ENCODE peak calls at places on chromosome 5, in four cellular contexts. Z, D, O and S are unnamed samples. For H3K9me2, the result is how much of the 10 kb centered on the place peaks cover.

GRCh38 chr5:134410822-134411221 is 859 bp downstream of the CDKN2AIPNL start:
- DNase-seq in Z (peak), D (no peak), O (no peak), S (no peak)

GRCh38 chr5:112415552-112415951 is 3.5 kb downstream of the EPB41L4A start:
- DNase-seq in Z (no peak), D (no peak), O (no peak), S (no peak)

GRCh38 chr5:37249820-37250175 is 622 bp upstream of the CPLANE1 start:
- DNase-seq in Z (no peak), D (no peak), O (no peak), S (no peak)

GRCh38 chr5:113271015-113271414 is 163.8 kb downstream of the TSSK1B start:
- DNase-seq in Z (no peak), D (no peak), O (no peak), S (no peak)

GRCh38 chr5:155773680-155774079 is 553.3 kb upstream of the SGCD start:
- DNase-seq in Z (no peak), D (no peak), O (no peak), S (no peak)

GRCh38 chr5:170361600-170361999 is 27.6 kb downstream of the KCNMB1 start:
- DNase-seq in Z (no peak), D (no peak), O (peak), S (no peak)

GRCh38 chr5:14039063-14039462 is 94.6 kb upstream of the DNAH5 start:
- DNase-seq in Z (no peak), D (peak), O (no peak), S (no peak)

GRCh38 chr5:140293091-140293996 is 9.6 kb downstream of the PFDN1 start:
- DNase-seq in Z (no peak), D (no peak), O (no peak), S (no peak)

GRCh38 chr5:16913840-16914435 is 22.1 kb downstream of the MYO10 start:
- DNase-seq in Z (no peak), D (no peak), O (no peak), S (no peak)

GRCh38 chr5:171596391-171596878 is 177.0 kb downstream of the FGF18 start:
- DNase-seq in Z (no peak), D (peak), O (peak), S (no peak)

GRCh38 chr5:59543826-59544442 is 349.6 kb downstream of the PDE4D start:
- DNase-seq in Z (no peak), D (no peak), O (peak), S (no peak)

GRCh38 chr5:59536875-59537274 is 356.7 kb downstream of the PDE4D start:
- DNase-seq in Z (no peak), D (no peak), O (no peak), S (no peak)

GRCh38 chr5:59538080-59538479 is 355.4 kb downstream of the PDE4D start:
- DNase-seq in Z (no peak), D (no peak), O (no peak), S (no peak)

GRCh38 chr5:59542841-59543825 is 350.4 kb downstream of the PDE4D start:
- DNase-seq in Z (no peak), D (no peak), O (no peak), S (peak)

DNA sequence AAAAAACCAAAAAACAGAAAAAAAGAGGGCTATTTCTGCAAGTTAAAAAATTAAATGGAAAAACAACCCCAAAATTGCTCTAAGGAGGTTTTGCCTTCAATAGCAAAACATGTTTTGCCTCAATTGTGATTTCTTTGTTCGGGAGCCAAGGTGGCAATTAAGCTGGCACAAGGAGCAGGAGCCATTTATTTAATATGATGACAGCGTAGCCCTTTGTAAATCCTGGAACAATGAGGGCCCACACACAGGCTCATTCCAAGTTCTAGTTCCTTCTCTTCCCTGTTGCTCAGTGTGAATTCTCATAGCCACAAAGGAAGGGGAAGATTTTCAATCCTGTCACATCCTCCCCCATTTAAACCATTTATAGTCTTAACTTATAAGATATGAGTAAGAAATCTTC is 353.2 kb downstream of the PDE4D start:
- DNase-seq in Z (no peak), D (no peak), O (peak), S (no peak)
- H3K9me2 ChIP-seq in Z (under half), D (under half), O (under half), S (under half)

GRCh38 chr5:116778611-116779010 is 204.0 kb upstream of the SEMA6A start:
- DNase-seq in Z (no peak), D (no peak), O (peak), S (no peak)
- H3K9me2 ChIP-seq in Z (under half), D (under half), O (under half), S (under half)

DNA sequence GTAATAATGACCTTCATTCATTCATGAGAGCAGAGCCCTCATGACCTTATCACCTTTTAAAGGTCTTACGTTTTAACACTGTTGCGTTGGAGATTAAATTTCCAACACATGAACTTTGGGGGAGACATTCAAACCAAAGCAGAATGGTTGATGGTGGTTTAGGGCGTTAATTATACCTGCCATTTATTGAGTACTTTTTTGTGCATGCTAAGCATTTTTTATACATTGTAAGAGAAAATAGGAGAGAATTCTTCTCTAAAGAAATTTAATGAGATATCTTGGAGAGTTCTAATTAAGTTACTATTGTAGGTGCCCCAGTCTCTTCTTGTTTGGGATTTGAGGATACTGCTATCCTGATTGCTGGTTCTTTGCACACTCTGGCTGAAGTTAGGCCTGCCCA is 12.4 kb downstream of the AP3S1 start:
- DNase-seq in Z (no peak), D (no peak), O (no peak), S (no peak)
- H3K9me2 ChIP-seq in Z (under half), D (under half), O (under half), S (under half)

GRCh38 chr5:8396756-8397155 is 527.8 kb downstream of the MTRR start:
- DNase-seq in Z (no peak), D (peak), O (no peak), S (no peak)
- H3K9me2 ChIP-seq in Z (under half), D (under half), O (under half), S (under half)

GRCh38 chr5:157544623-157544989 is 31.0 kb downstream of the ADAM19 start:
- DNase-seq in Z (no peak), D (no peak), O (no peak), S (no peak)

GRCh38 chr5:157541452-157542118 is 34.0 kb downstream of the ADAM19 start:
- DNase-seq in Z (no peak), D (no peak), O (no peak), S (no peak)

GRCh38 chr5:157542282-157542966 is 33.2 kb downstream of the ADAM19 start:
- DNase-seq in Z (no peak), D (no peak), O (no peak), S (no peak)

GRCh38 chr5:157545911-157546310 is 29.7 kb downstream of the ADAM19 start:
- DNase-seq in Z (no peak), D (no peak), O (no peak), S (no peak)

DNA sequence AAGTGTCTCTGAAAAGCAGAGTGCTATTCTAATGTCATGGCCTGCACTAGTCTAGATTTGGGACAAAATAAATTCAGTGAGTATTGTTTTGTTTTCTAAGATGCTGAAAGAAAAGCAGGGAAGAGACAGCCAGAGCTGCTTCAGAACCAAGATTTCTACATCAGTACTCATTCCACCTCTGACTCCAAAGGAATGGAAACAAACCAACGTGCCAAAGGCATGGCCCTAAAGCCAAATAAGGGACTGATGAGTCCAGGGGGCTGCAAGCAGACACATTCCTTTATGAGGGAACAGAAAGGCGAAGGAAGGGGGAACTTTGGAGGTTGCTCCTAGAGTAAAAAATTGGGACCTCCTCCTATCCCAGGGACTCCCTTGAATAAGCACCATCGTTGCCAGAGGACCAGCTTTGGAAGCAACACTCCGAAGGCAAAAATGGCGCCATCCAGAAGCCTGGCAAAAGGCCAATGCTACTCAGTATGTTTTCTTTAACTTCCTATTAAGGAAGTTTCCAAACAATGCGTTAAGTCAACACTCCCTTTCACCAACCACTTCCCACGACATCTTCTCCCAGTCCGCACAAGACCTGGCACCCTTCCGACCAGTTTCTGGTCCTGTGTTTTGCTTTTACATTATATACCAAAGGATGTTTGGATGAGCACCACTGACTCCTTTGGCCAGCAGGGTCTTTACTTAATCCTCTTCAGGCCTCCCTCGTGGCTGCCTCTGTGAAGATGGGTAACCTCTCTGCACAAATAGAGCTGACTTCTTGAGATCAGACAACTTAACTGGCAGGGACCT is 31.6 kb downstream of the ADAM19 start:
- DNase-seq in Z (no peak), D (no peak), O (no peak), S (no peak)
- H3K9me2 ChIP-seq in Z (under half), D (under half), O (under half), S (under half)

GRCh38 chr5:81949479-81949878 is 22.3 kb upstream of the ATG10 start:
- DNase-seq in Z (no peak), D (peak), O (no peak), S (no peak)

GRCh38 chr5:81945867-81946266 is 26.0 kb upstream of the ATG10 start:
- DNase-seq in Z (no peak), D (no peak), O (no peak), S (no peak)

GRCh38 chr5:81950996-81951395 is 20.8 kb upstream of the ATG10 start:
- DNase-seq in Z (no peak), D (no peak), O (no peak), S (no peak)

GRCh38 chr5:81942746-81943145 is 29.1 kb upstream of the ATG10 start:
- DNase-seq in Z (no peak), D (no peak), O (no peak), S (no peak)

DNA sequence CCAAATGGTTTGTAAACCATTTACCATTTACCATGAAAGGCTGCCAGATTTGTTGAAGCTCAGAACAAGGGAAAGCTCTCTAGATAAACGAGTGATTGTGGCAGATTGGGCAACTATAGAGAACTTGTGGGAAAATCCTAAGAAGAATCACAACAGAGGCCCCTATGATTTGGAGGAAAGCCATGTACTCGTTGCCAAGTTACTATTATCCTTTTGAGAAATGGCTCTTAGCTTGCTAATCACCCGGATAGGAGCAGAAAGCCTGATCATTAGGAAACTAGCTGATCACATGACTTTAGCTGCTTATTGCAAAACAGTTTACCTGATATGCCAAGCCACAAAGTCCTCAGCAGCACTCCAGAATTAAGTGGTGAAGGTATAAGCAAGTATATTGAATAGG is 23.5 kb upstream of the ATG10 start:
- DNase-seq in Z (no peak), D (no peak), O (no peak), S (no peak)
- H3K9me2 ChIP-seq in Z (under half), D (under half), O (under half), S (under half)